ENCODE peak calls at places on chromosomes 7 and 10, in seven cellular contexts. One of them, this sample, is unnamed.
A peak's percentile ranks its signal among the peaks of the same experiment; 100 is the strongest.

GRCh38 chr10:89744021-89744420 is 42.6 kb downstream of the KIF20B start:
- DNase-seq in dorsolateral prefrontal cortex: no peak
- DNase-seq in left ventricle myocardium inferior: no peak
- DNase-seq in psoas muscle: no peak
- DNase-seq in WTC11: no peak
- DNase-seq in activated CD8-positive, alpha-beta T cell treated with anti-CD3 and anti-CD28 coated beads for 36 hours: no peak
- DNase-seq in neural crest cell: no peak
- DNase-seq in this sample: no peak

GRCh38 chr7:26156454-26157365 is 4.7 kb downstream of the NFE2L3 start:
- DNase-seq in dorsolateral prefrontal cortex: no peak
- DNase-seq in left ventricle myocardium inferior: no peak
- DNase-seq in psoas muscle: no peak
- DNase-seq in WTC11: no peak
- DNase-seq in activated CD8-positive, alpha-beta T cell treated with anti-CD3 and anti-CD28 coated beads for 36 hours: peak; percentile 77
- DNase-seq in neural crest cell: no peak
- DNase-seq in this sample: no peak

GRCh38 chr7:130048906-130049305 is 2.3 kb downstream of the ZC3HC1 start:
- DNase-seq in dorsolateral prefrontal cortex: no peak
- DNase-seq in left ventricle myocardium inferior: no peak
- DNase-seq in psoas muscle: no peak
- DNase-seq in WTC11: no peak
- DNase-seq in activated CD8-positive, alpha-beta T cell treated with anti-CD3 and anti-CD28 coated beads for 36 hours: no peak
- DNase-seq in neural crest cell: no peak
- DNase-seq in this sample: no peak

GRCh38 chr7:40506158-40506557 is 371.4 kb downstream of the SUGCT start:
- DNase-seq in dorsolateral prefrontal cortex: no peak
- DNase-seq in left ventricle myocardium inferior: no peak
- DNase-seq in psoas muscle: no peak
- DNase-seq in WTC11: no peak
- DNase-seq in activated CD8-positive, alpha-beta T cell treated with anti-CD3 and anti-CD28 coated beads for 36 hours: no peak
- DNase-seq in neural crest cell: no peak
- DNase-seq in this sample: no peak

GRCh38 chr7:93944673-93945072 is 23.1 kb downstream of the GNG11 start:
- DNase-seq in dorsolateral prefrontal cortex: no peak
- DNase-seq in left ventricle myocardium inferior: no peak
- DNase-seq in psoas muscle: no peak
- DNase-seq in WTC11: no peak
- DNase-seq in activated CD8-positive, alpha-beta T cell treated with anti-CD3 and anti-CD28 coated beads for 36 hours: no peak
- DNase-seq in neural crest cell: no peak
- DNase-seq in this sample: no peak

GRCh38 chr7:151552352-151553028 is 32.8 kb upstream of the RHEB start:
- DNase-seq in dorsolateral prefrontal cortex: no peak
- DNase-seq in left ventricle myocardium inferior: peak; percentile 33
- DNase-seq in psoas muscle: no peak
- DNase-seq in WTC11: no peak
- DNase-seq in activated CD8-positive, alpha-beta T cell treated with anti-CD3 and anti-CD28 coated beads for 36 hours: no peak
- DNase-seq in neural crest cell: no peak
- DNase-seq in this sample: no peak

GRCh38 chr7:130695840-130696239 is 9.5 kb upstream of the TSGA13 start:
- DNase-seq in dorsolateral prefrontal cortex: no peak
- DNase-seq in left ventricle myocardium inferior: no peak
- DNase-seq in psoas muscle: no peak
- DNase-seq in WTC11: no peak
- DNase-seq in activated CD8-positive, alpha-beta T cell treated with anti-CD3 and anti-CD28 coated beads for 36 hours: no peak
- DNase-seq in neural crest cell: no peak
- DNase-seq in this sample: no peak

GRCh38 chr10:6786579-6787031 is 206.5 kb upstream of the PRKCQ start:
- DNase-seq in dorsolateral prefrontal cortex: no peak
- DNase-seq in left ventricle myocardium inferior: no peak
- DNase-seq in psoas muscle: no peak
- DNase-seq in WTC11: no peak
- DNase-seq in activated CD8-positive, alpha-beta T cell treated with anti-CD3 and anti-CD28 coated beads for 36 hours: no peak
- DNase-seq in neural crest cell: peak; percentile 29
- DNase-seq in this sample: no peak

GRCh38 chr7:73443543-73444255 is 10.1 kb downstream of the FZD9 start:
- DNase-seq in dorsolateral prefrontal cortex: no peak
- DNase-seq in left ventricle myocardium inferior: no peak
- DNase-seq in psoas muscle: no peak
- DNase-seq in WTC11: no peak
- DNase-seq in activated CD8-positive, alpha-beta T cell treated with anti-CD3 and anti-CD28 coated beads for 36 hours: no peak
- DNase-seq in neural crest cell: no peak
- DNase-seq in this sample: no peak

GRCh38 chr10:114343623-114344306 is 60.5 kb downstream of the AFAP1L2 start:
- DNase-seq in dorsolateral prefrontal cortex: no peak
- DNase-seq in left ventricle myocardium inferior: no peak
- DNase-seq in psoas muscle: no peak
- DNase-seq in WTC11: no peak
- DNase-seq in activated CD8-positive, alpha-beta T cell treated with anti-CD3 and anti-CD28 coated beads for 36 hours: no peak
- DNase-seq in neural crest cell: no peak
- DNase-seq in this sample: no peak

GRCh38 chr7:79668292-79668691 is 214.8 kb upstream of the MAGI2 start:
- DNase-seq in dorsolateral prefrontal cortex: no peak
- DNase-seq in left ventricle myocardium inferior: no peak
- DNase-seq in psoas muscle: no peak
- DNase-seq in WTC11: no peak
- DNase-seq in activated CD8-positive, alpha-beta T cell treated with anti-CD3 and anti-CD28 coated beads for 36 hours: no peak
- DNase-seq in neural crest cell: no peak
- DNase-seq in this sample: no peak

GRCh38 chr7:131554880-131555516 is 1.4 kb downstream of the PODXL start:
- DNase-seq in dorsolateral prefrontal cortex: no peak
- DNase-seq in left ventricle myocardium inferior: no peak
- DNase-seq in psoas muscle: no peak
- DNase-seq in WTC11: no peak
- DNase-seq in activated CD8-positive, alpha-beta T cell treated with anti-CD3 and anti-CD28 coated beads for 36 hours: no peak
- DNase-seq in neural crest cell: no peak
- DNase-seq in this sample: no peak

GRCh38 chr10:77576007-77576367 is 61.6 kb downstream of the KCNMA1 start:
- DNase-seq in dorsolateral prefrontal cortex: no peak
- DNase-seq in left ventricle myocardium inferior: no peak
- DNase-seq in psoas muscle: no peak
- DNase-seq in WTC11: no peak
- DNase-seq in activated CD8-positive, alpha-beta T cell treated with anti-CD3 and anti-CD28 coated beads for 36 hours: no peak
- DNase-seq in neural crest cell: no peak
- DNase-seq in this sample: no peak

GRCh38 chr10:132142396-132143161 is 44.2 kb upstream of the DPYSL4 start:
- DNase-seq in dorsolateral prefrontal cortex: peak; percentile 51
- DNase-seq in left ventricle myocardium inferior: peak; percentile 38
- DNase-seq in psoas muscle: peak; percentile 72
- DNase-seq in WTC11: peak; percentile 75
- DNase-seq in activated CD8-positive, alpha-beta T cell treated with anti-CD3 and anti-CD28 coated beads for 36 hours: peak; percentile 67
- DNase-seq in neural crest cell: peak; percentile 65
- DNase-seq in this sample: peak; percentile 64

GRCh38 chr10:121478590-121478989 is 119.7 kb downstream of the FGFR2 start:
- DNase-seq in dorsolateral prefrontal cortex: no peak
- DNase-seq in left ventricle myocardium inferior: no peak
- DNase-seq in psoas muscle: no peak
- DNase-seq in WTC11: no peak
- DNase-seq in activated CD8-positive, alpha-beta T cell treated with anti-CD3 and anti-CD28 coated beads for 36 hours: no peak
- DNase-seq in neural crest cell: no peak
- DNase-seq in this sample: no peak

GRCh38 chr7:152641384-152641783 is 34.6 kb downstream of the XRCC2 start:
- DNase-seq in dorsolateral prefrontal cortex: no peak
- DNase-seq in left ventricle myocardium inferior: no peak
- DNase-seq in psoas muscle: no peak
- DNase-seq in WTC11: no peak
- DNase-seq in activated CD8-positive, alpha-beta T cell treated with anti-CD3 and anti-CD28 coated beads for 36 hours: no peak
- DNase-seq in neural crest cell: no peak
- DNase-seq in this sample: no peak

GRCh38 chr10:6145414-6145978 is 56.7 kb downstream of the RBM17 start:
- DNase-seq in dorsolateral prefrontal cortex: no peak
- DNase-seq in left ventricle myocardium inferior: no peak
- DNase-seq in psoas muscle: no peak
- DNase-seq in WTC11: peak; percentile 61
- DNase-seq in activated CD8-positive, alpha-beta T cell treated with anti-CD3 and anti-CD28 coated beads for 36 hours: no peak
- DNase-seq in neural crest cell: peak; percentile 24
- DNase-seq in this sample: no peak

GRCh38 chr7:88638583-88638982 is 120.9 kb upstream of the ZNF804B start:
- DNase-seq in dorsolateral prefrontal cortex: no peak
- DNase-seq in left ventricle myocardium inferior: no peak
- DNase-seq in psoas muscle: no peak
- DNase-seq in WTC11: no peak
- DNase-seq in activated CD8-positive, alpha-beta T cell treated with anti-CD3 and anti-CD28 coated beads for 36 hours: no peak
- DNase-seq in neural crest cell: no peak
- DNase-seq in this sample: no peak

GRCh38 chr7:135966341-135967043 is 10.7 kb downstream of the MTPN start:
- DNase-seq in dorsolateral prefrontal cortex: no peak
- DNase-seq in left ventricle myocardium inferior: no peak
- DNase-seq in psoas muscle: no peak
- DNase-seq in WTC11: no peak
- DNase-seq in activated CD8-positive, alpha-beta T cell treated with anti-CD3 and anti-CD28 coated beads for 36 hours: peak; percentile 36
- DNase-seq in neural crest cell: no peak
- DNase-seq in this sample: no peak

GRCh38 chr10:29056729-29057128 is 232.1 kb upstream of the LYZL1 start:
- DNase-seq in dorsolateral prefrontal cortex: no peak
- DNase-seq in left ventricle myocardium inferior: no peak
- DNase-seq in psoas muscle: no peak
- DNase-seq in WTC11: no peak
- DNase-seq in activated CD8-positive, alpha-beta T cell treated with anti-CD3 and anti-CD28 coated beads for 36 hours: no peak
- DNase-seq in neural crest cell: no peak
- DNase-seq in this sample: no peak

GRCh38 chr10:10644317-10645111 is 373.2 kb upstream of the CELF2 start:
- DNase-seq in dorsolateral prefrontal cortex: peak; percentile 59
- DNase-seq in left ventricle myocardium inferior: no peak
- DNase-seq in psoas muscle: no peak
- DNase-seq in WTC11: no peak
- DNase-seq in activated CD8-positive, alpha-beta T cell treated with anti-CD3 and anti-CD28 coated beads for 36 hours: no peak
- DNase-seq in neural crest cell: no peak
- DNase-seq in this sample: no peak

GRCh38 chr7:154231732-154232131 is 179.5 kb downstream of the DPP6 start:
- DNase-seq in dorsolateral prefrontal cortex: no peak
- DNase-seq in left ventricle myocardium inferior: no peak
- DNase-seq in psoas muscle: no peak
- DNase-seq in WTC11: no peak
- DNase-seq in activated CD8-positive, alpha-beta T cell treated with anti-CD3 and anti-CD28 coated beads for 36 hours: peak; percentile 2
- DNase-seq in neural crest cell: peak; percentile 20
- DNase-seq in this sample: peak; percentile 66

DNA sequence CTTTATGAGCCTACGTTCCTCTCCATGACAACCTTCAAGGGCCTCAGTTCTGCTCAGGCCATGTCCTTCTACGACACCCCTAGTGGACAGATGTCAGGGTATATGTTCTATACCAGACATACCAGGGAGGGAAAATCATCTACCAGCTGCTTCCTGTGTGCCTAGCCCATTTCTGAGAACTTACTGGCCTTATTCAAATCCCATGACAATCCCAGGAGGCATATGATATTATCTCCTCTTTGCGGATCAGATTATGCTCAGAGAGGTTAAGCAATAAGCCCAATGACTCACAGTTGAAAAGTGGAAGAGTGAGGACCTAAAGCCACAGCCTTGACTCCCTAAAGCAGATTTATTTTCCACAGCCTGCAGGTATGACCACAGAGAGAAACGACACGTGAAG is 139.3 kb downstream of the GLI3 start:
- DNase-seq in dorsolateral prefrontal cortex: no peak
- DNase-seq in left ventricle myocardium inferior: no peak
- DNase-seq in psoas muscle: no peak
- DNase-seq in WTC11: no peak
- DNase-seq in activated CD8-positive, alpha-beta T cell treated with anti-CD3 and anti-CD28 coated beads for 36 hours: no peak
- DNase-seq in neural crest cell: no peak
- DNase-seq in this sample: no peak
- TF ChIP-seq CTCF in dorsolateral prefrontal cortex: no peak
- TF ChIP-seq CTCF in left ventricle myocardium inferior: peak; percentile 9
- TF ChIP-seq CTCF in psoas muscle: no peak
- TF ChIP-seq CTCF in WTC11: no peak
- TF ChIP-seq CTCF in activated CD8-positive, alpha-beta T cell treated with anti-CD3 and anti-CD28 coated beads for 36 hours: no peak
- TF ChIP-seq CTCF in neural crest cell: peak; percentile 45
- TF ChIP-seq CTCF in this sample: peak; percentile 31

DNA sequence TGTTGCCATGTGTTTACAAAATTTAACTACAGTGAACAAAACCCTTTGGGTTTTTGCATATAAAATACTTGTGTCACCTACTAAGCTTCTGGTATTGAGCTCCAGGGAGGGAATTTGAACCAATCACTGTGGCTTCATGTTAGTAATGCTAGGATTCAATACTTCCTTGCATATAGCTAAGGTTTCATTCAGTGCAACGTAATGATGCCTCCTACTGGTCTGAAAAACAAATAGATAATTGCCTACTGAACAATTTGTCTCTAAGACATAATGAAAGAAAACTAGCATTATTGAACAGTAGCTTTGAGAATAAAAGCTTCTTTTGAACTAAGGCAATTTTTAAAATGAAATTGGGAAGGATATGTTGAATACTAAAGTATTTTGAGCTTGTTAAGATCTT is 244.4 kb downstream of the ZWINT start:
- DNase-seq in dorsolateral prefrontal cortex: no peak
- DNase-seq in left ventricle myocardium inferior: no peak
- DNase-seq in psoas muscle: no peak
- DNase-seq in WTC11: no peak
- DNase-seq in activated CD8-positive, alpha-beta T cell treated with anti-CD3 and anti-CD28 coated beads for 36 hours: no peak
- DNase-seq in neural crest cell: no peak
- DNase-seq in this sample: no peak
- TF ChIP-seq CTCF in dorsolateral prefrontal cortex: no peak
- TF ChIP-seq CTCF in left ventricle myocardium inferior: no peak
- TF ChIP-seq CTCF in psoas muscle: no peak
- TF ChIP-seq CTCF in WTC11: no peak
- TF ChIP-seq CTCF in activated CD8-positive, alpha-beta T cell treated with anti-CD3 and anti-CD28 coated beads for 36 hours: no peak
- TF ChIP-seq CTCF in neural crest cell: peak; percentile 52
- TF ChIP-seq CTCF in this sample: peak; percentile 50

DNA sequence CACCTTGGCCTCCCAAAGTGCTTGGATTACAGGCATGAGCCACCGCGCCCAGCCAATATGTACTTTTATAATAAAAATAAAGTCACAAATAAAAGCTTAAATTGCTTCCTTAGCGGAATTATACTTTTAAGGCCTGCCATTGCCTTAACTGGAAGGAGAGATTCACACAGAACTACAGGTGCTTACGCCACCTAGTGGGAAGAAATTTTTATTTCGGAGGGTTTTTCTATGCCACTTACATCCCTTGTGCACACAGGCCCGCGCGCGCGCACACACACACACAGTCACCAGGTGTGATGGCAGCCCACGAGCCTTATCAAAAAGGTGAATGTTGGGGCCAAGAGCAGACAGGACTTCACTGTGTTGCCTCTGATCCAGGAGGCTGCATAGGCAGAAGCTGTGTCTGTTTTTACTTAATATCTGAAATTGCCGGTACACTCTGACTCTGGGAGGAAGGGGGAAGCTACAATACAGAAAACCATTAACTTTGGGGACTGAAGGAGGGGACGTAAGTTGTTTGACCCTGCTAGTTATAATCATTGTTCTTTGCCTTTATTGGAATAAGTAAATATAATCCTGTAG is 87.2 kb downstream of the SLC16A9 start:
- DNase-seq in dorsolateral prefrontal cortex: no peak
- DNase-seq in left ventricle myocardium inferior: no peak
- DNase-seq in psoas muscle: no peak
- DNase-seq in WTC11: peak; percentile 54
- DNase-seq in activated CD8-positive, alpha-beta T cell treated with anti-CD3 and anti-CD28 coated beads for 36 hours: peak; percentile 45
- DNase-seq in neural crest cell: peak; percentile 39
- DNase-seq in this sample: peak; percentile 26
- TF ChIP-seq CTCF in dorsolateral prefrontal cortex: peak; percentile 77
- TF ChIP-seq CTCF in left ventricle myocardium inferior: peak; percentile 68
- TF ChIP-seq CTCF in psoas muscle: peak; percentile 64
- TF ChIP-seq CTCF in WTC11: peak; percentile 66
- TF ChIP-seq CTCF in activated CD8-positive, alpha-beta T cell treated with anti-CD3 and anti-CD28 coated beads for 36 hours: peak; percentile 72
- TF ChIP-seq CTCF in neural crest cell: peak; percentile 74
- TF ChIP-seq CTCF in this sample: peak; percentile 73

DNA sequence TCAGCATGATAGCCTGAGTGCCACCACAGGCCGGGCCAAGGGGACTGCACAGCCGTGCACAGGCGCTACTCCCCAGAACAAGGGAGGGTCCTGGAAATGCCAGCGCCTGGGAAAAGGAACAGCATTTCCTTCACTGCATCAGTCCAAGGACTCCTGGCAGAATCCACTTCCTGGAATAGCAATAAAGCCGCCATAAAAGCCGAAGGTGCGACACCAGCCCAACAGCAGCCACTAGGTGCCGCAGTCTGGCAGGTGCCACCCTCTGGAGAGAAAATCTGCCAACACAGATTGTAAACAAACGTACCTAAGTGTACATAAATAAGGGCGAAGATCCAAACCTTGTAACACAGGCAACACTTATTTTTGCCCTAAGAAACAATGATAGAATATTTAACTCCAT is 22.3 kb downstream of the VOPP1 start:
- DNase-seq in dorsolateral prefrontal cortex: no peak
- DNase-seq in left ventricle myocardium inferior: no peak
- DNase-seq in psoas muscle: no peak
- DNase-seq in WTC11: no peak
- DNase-seq in activated CD8-positive, alpha-beta T cell treated with anti-CD3 and anti-CD28 coated beads for 36 hours: no peak
- DNase-seq in neural crest cell: no peak
- DNase-seq in this sample: no peak
- TF ChIP-seq CTCF in dorsolateral prefrontal cortex: peak; percentile 50
- TF ChIP-seq CTCF in left ventricle myocardium inferior: peak; percentile 54
- TF ChIP-seq CTCF in psoas muscle: peak; percentile 76
- TF ChIP-seq CTCF in WTC11: no peak
- TF ChIP-seq CTCF in activated CD8-positive, alpha-beta T cell treated with anti-CD3 and anti-CD28 coated beads for 36 hours: no peak
- TF ChIP-seq CTCF in neural crest cell: no peak
- TF ChIP-seq CTCF in this sample: no peak

This sample was measured in progenitor cell of endocrine pancreas.